ENCODE peak calls at places on chromosome 2, in eight cellular contexts. I is suprapubic skin, H is heart left ventricle, F is adrenal gland, G is IMR-90, V is right lobe of liver, S is uterus, Z is stomach. J is an unnamed sample.

GRCh38 chr2:75466708-75467311 is 93.9 kb downstream of the EVA1A start:
- DNase-seq in I (no peak), H (no peak), F (peak), G (peak), V (peak), S (no peak), Z (peak), J (no peak)

GRCh38 chr2:204027105-204027504 is 90.5 kb downstream of the ICOS start:
- DNase-seq in I (no peak), H (no peak), F (no peak), G (peak), V (no peak), S (no peak), Z (no peak), J (no peak)

GRCh38 chr2:39728941-39729351 is 50.1 kb downstream of the THUMPD2 start:
- DNase-seq in I (no peak), H (no peak), F (peak), G (peak), V (no peak), S (no peak), Z (peak), J (no peak)

GRCh38 chr2:140589696-140590095 is 1541.1 kb downstream of the LRP1B start:
- DNase-seq in I (no peak), H (no peak), F (no peak), G (no peak), V (no peak), S (no peak), Z (no peak), J (no peak)

GRCh38 chr2:206989306-206989705 is 50.0 kb downstream of the CPO start:
- DNase-seq in I (no peak), H (peak), F (peak), G (no peak), V (peak), S (no peak), Z (peak), J (no peak)

GRCh38 chr2:13545320-13545719 is 828.6 kb downstream of the TRIB2 start:
- DNase-seq in I (no peak), H (no peak), F (no peak), G (no peak), V (no peak), S (no peak), Z (no peak), J (no peak)

GRCh38 chr2:241237047-241237446 is 48.6 kb downstream of the ANO7 start:
- DNase-seq in I (no peak), H (no peak), F (no peak), G (no peak), V (no peak), S (no peak), Z (no peak), J (no peak)

GRCh38 chr2:69260666-69261065 is 126.4 kb downstream of the GFPT1 start:
- DNase-seq in I (no peak), H (no peak), F (no peak), G (peak), V (no peak), S (no peak), Z (no peak), J (no peak)

GRCh38 chr2:16973586-16974274 is 308.1 kb upstream of the CYRIA start:
- DNase-seq in I (no peak), H (no peak), F (no peak), G (no peak), V (no peak), S (no peak), Z (no peak), J (no peak)

GRCh38 chr2:88355486-88355885 is 97.0 kb downstream of the FOXI3 start:
- DNase-seq in I (no peak), H (no peak), F (no peak), G (no peak), V (no peak), S (no peak), Z (no peak), J (peak)

GRCh38 chr2:145652992-145653545 is 1133.2 kb upstream of the ZEB2 start:
- DNase-seq in I (no peak), H (no peak), F (no peak), G (peak), V (no peak), S (no peak), Z (no peak), J (no peak)

GRCh38 chr2:141589314-141589713 is 541.5 kb downstream of the LRP1B start:
- DNase-seq in I (no peak), H (no peak), F (no peak), G (no peak), V (no peak), S (no peak), Z (no peak), J (no peak)

GRCh38 chr2:223196331-223196730 is 144.3 kb downstream of the KCNE4 start:
- DNase-seq in I (no peak), H (no peak), F (no peak), G (no peak), V (no peak), S (no peak), Z (no peak), J (no peak)

GRCh38 chr2:7057865-7058400 is 140.7 kb downstream of the RNF144A start:
- DNase-seq in I (no peak), H (no peak), F (no peak), G (no peak), V (no peak), S (no peak), Z (no peak), J (peak)

GRCh38 chr2:45578056-45578843 is 32.8 kb downstream of the SRBD1 start:
- DNase-seq in I (no peak), H (no peak), F (no peak), G (peak), V (no peak), S (no peak), Z (no peak), J (no peak)

GRCh38 chr2:222835142-222835822 is 25.6 kb upstream of the ACSL3 start:
- DNase-seq in I (no peak), H (no peak), F (no peak), G (no peak), V (no peak), S (no peak), Z (no peak), J (no peak)

GRCh38 chr2:45860136-45861106 is 208.9 kb downstream of the PRKCE start:
- DNase-seq in I (peak), H (peak), F (peak), G (peak), V (peak), S (peak), Z (peak), J (peak)

GRCh38 chr2:180358458-180358857 is 351.4 kb upstream of the CWC22 start:
- DNase-seq in I (no peak), H (no peak), F (no peak), G (no peak), V (no peak), S (no peak), Z (no peak), J (no peak)
- TF ChIP-seq CTCF in I (no peak), H (no peak), F (no peak), G (no peak), V (no peak), S (no peak), Z (no peak), J (no peak)

DNA sequence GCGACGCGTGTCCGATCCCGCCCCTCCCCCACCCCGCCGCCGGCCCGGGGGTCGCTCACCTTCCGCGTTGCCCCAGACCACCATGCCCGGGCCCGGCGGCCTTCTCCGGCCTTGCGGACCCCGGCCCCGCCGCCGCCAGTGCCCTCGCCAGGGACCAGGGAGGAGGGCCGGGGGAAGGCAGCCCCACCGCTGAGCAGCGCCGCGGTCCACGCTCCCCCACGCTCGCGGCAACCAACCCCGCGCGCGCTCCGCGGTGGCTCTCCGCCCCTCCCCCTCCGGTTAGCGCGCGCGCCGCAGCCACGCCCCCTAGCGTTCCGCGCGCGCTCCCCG is at the start of gene REV1:
- DNase-seq in I (no peak), H (no peak), F (no peak), G (no peak), V (no peak), S (no peak), Z (no peak), J (no peak)
- TF ChIP-seq POLR2A in I (no peak), H (peak), F (peak), G (no peak), V (no peak), S (peak), Z (no peak), J (no peak)

GRCh38 chr2:98187194-98187593 is 100.2 kb downstream of the VWA3B start:
- DNase-seq in I (no peak), H (no peak), F (no peak), G (no peak), V (no peak), S (no peak), Z (no peak), J (no peak)

GRCh38 chr2:98191880-98192279 is 104.9 kb downstream of the VWA3B start:
- DNase-seq in I (no peak), H (no peak), F (no peak), G (no peak), V (no peak), S (no peak), Z (no peak), J (no peak)

GRCh38 chr2:98185801-98186200 is 98.8 kb downstream of the VWA3B start:
- DNase-seq in I (no peak), H (no peak), F (no peak), G (no peak), V (no peak), S (no peak), Z (no peak), J (no peak)

GRCh38 chr2:98188351-98189046 is 101.5 kb downstream of the VWA3B start:
- DNase-seq in I (no peak), H (no peak), F (no peak), G (no peak), V (no peak), S (no peak), Z (no peak), J (no peak)
- TF ChIP-seq CTCF in I (no peak), H (no peak), F (no peak), G (no peak), V (no peak), S (no peak), Z (no peak), J (no peak)

GRCh38 chr2:8544786-8545631 is 136.8 kb upstream of the ID2 start:
- DNase-seq in I (peak), H (peak), F (peak), G (peak), V (peak), S (peak), Z (peak), J (peak)
- TF ChIP-seq POLR2A in I (no peak), H (no peak), F (no peak), G (no peak), V (no peak), S (no peak), Z (no peak), J (no peak)

DNA sequence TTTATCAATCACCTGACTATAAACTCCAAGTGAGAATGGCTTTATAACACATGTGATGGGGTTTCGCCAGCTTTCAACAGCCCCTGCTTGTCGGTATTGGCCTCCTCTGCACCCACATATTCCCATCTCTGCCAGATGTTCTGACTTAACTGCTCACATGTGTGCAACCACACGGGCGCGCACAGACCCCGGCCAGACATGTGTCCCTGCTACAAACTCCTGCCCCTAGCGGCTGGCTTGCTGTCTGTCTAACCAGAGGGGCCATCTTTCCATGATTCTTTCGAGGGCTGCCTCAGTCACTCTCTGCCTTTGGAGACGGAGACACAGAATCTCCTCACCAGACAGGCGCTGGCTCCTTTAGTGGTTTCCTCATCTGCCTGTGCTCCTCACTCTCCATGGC is 15.3 kb downstream of the STON1 start:
- DNase-seq in I (no peak), H (no peak), F (no peak), G (no peak), V (no peak), S (no peak), Z (no peak), J (no peak)
- TF ChIP-seq CTCF in I (no peak), H (no peak), F (no peak), G (no peak), V (no peak), S (no peak), Z (no peak), J (no peak)

GRCh38 chr2:219221956-219222518 is 3.3 kb upstream of the ABCB6 start:
- DNase-seq in I (no peak), H (no peak), F (no peak), G (no peak), V (no peak), S (no peak), Z (no peak), J (no peak)

GRCh38 chr2:219219781-219220532 is 1.2 kb upstream of the ABCB6 start:
- DNase-seq in I (no peak), H (no peak), F (no peak), G (no peak), V (no peak), S (no peak), Z (no peak), J (no peak)

GRCh38 chr2:219220652-219221402 is 2.1 kb upstream of the ABCB6 start:
- DNase-seq in I (peak), H (no peak), F (no peak), G (no peak), V (no peak), S (no peak), Z (no peak), J (no peak)

GRCh38 chr2:219218279-219219112 is at the start of gene ABCB6:
- DNase-seq in I (peak), H (peak), F (peak), G (peak), V (peak), S (peak), Z (peak), J (peak)

GRCh38 chr2:219219113-219219696 is 447 bp upstream of the ABCB6 start:
- DNase-seq in I (peak), H (no peak), F (no peak), G (no peak), V (no peak), S (no peak), Z (no peak), J (no peak)
- TF ChIP-seq POLR2A in I (no peak), H (no peak), F (no peak), G (no peak), V (no peak), S (no peak), Z (no peak), J (no peak)

DNA sequence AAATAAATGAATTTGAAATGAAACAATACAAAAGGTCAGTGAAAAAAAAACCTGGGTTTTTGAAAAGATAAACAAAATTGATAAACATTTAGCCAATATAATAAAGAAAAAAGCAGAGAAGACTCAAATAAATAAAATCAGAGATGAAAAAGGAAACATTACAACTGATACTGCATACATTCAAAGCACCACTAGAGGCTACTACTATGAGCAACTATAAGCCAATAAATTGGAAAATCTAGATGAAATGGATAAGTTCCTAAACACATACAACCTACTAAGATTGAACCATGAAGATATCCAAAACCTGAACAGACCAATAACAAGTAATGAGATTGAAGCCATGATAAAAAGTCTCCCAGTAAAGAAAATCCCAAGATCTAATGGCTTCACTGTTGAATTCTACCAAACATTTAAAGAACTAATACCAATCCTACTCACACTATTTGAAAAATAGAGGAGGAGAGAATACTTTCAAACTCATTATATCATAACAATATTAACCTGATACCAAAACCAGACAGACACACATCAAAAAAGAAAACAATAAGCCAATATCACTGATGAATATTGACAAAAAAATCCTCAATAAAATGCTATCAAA is 80.8 kb upstream of the CERS6 start:
- DNase-seq in I (no peak), H (no peak), F (no peak), G (no peak), V (no peak), S (no peak), Z (no peak), J (no peak)
- TF ChIP-seq CTCF in I (no peak), H (peak), F (peak), G (no peak), V (peak), S (no peak), Z (peak), J (no peak)